ENCODE peak calls at places on chromosomes 11 and 22, in four cellular contexts. R is OCI-LY7, G is right atrium auricular region, E is breast epithelium. T is an unnamed sample. For H3K9me3 and H3K4me1, the result is how much of the 10 kb centered on the place peaks cover.

GRCh38 chr11:15768321-15768720 is 588.0 kb downstream of the SOX6 start:
- DNase-seq in R (no peak), G (no peak), E (no peak), T (no peak)

GRCh38 chr11:103406357-103406756 is 297.1 kb downstream of the DYNC2H1 start:
- DNase-seq in R (no peak), G (no peak), E (no peak), T (no peak)

GRCh38 chr11:89521294-89521693 is 30.1 kb upstream of the NOX4 start:
- DNase-seq in R (no peak), G (no peak), E (no peak), T (no peak)

GRCh38 chr11:61080526-61080925 is 21.8 kb upstream of the CD5 start:
- DNase-seq in R (no peak), G (no peak), E (no peak), T (peak)

GRCh38 chr11:109929308-109929707 is 163.9 kb upstream of the ZC3H12C start:
- DNase-seq in R (no peak), G (no peak), E (no peak), T (no peak)

GRCh38 chr22:32985899-32986772 is 72.0 kb downstream of the SYN3 start:
- DNase-seq in R (peak), G (peak), E (peak), T (peak)

GRCh38 chr22:41742918-41743317 is 43.6 kb downstream of the MEI1 start:
- DNase-seq in R (no peak), G (no peak), E (no peak), T (no peak)

GRCh38 chr11:69657456-69657910 is 16.5 kb downstream of the CCND1 start:
- DNase-seq in R (no peak), G (no peak), E (no peak), T (no peak)

GRCh38 chr11:10328314-10329090 is 23.6 kb downstream of the ADM start:
- DNase-seq in R (no peak), G (no peak), E (no peak), T (no peak)

DNA sequence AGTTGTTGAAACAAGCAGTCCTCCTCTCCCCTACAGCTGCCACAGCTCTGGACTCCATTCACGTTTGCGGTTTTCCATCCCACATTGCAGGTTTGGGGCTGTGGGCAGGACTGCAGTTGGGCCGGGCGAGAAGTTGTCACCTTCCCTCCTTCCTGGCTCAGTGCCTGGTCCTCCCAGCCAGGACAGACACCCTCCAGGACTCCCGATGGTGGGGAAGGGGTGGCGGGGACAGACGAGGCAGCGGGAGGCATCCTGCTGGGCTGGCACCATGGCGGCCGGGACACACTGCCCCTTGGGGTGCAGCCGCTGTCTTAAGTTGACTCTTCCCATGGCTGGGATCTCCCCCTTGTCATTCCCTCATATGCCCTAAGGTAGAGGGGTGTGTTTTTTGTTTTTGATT is 615.2 kb downstream of the BRD1 start:
- DNase-seq in R (no peak), G (peak), E (no peak), T (peak)
- H3K9me3 ChIP-seq in R (under half), G (under half), E (under half), T (under half)

GRCh38 chr22:45959719-45960476 is 17.1 kb downstream of the WNT7B start:
- DNase-seq in R (no peak), G (no peak), E (no peak), T (no peak)
- H3K4me1 ChIP-seq in R (under half), G (under half), E (under half), T (under half)

DNA sequence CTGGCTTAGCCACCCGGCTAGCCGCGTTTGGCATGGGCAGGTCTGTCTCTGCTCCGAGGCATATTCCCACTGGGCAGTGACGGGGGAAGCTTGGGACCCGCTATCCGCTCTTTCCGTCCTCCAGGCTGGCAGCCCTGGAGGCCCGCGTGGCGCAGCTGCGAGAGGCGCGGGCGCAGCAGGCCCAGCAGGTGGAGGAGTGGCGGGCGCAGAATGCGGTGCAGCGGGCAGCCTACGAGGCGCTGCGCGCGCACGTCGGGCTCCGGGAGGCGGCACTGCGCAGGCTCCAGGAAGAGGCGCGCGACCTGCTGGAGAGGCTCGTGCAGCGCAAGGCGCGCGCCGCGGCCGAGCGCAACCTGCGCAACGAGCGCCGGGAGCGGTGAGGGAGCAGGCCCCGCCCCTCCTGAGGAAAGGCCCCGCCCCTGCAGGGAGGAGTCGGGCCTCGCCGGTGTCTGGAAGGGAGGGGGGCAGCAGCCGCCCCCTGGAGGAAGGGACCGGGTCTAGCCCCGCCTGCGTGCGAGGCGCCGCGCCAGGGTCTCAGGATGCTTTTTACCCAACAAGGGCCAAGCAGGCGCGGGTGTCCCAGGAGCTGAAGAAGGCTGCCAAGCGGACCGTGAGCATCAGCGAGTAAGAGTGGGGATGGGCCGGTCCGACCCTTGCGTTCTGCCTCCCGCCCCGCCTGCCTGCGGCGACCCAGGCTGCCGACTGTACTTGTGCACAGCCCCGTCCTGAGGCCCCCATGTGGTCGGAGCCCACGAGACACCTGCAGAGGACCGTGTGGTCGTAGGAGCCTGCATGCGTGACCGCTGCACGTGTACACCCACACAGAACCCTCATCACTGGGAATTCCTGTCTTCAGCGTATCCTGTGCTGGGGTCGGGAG is 7.9 kb downstream of the ATG16L2 start:
- DNase-seq in R (peak), G (peak), E (peak), T (peak)
- TF ChIP-seq CTCF in R (peak), G (peak), E (no peak), T (no peak)

GRCh38 chr11:74866557-74866956 is 82.3 kb downstream of the XRRA1 start:
- DNase-seq in R (peak), G (no peak), E (no peak), T (no peak)
- H3K9me3 ChIP-seq in R (under half), G (half or more), E (half or more), T (under half)